ENCODE peak calls at places on chromosomes 13 and 19, in four cellular contexts. One of them, this sample, is unnamed. For H3K27me3, the result is how much of the 10 kb centered on the place peaks cover.

GRCh38 chr19:52200044-52200443 is 10.2 kb downstream of the PPP2R1A start:
- DNase-seq in tibial nerve: peak
- DNase-seq in brain microvascular endothelial cell: peak
- DNase-seq in lung: no peak
- DNase-seq in this sample: peak

GRCh38 chr19:4829001-4829712 is 2.4 kb downstream of the TICAM1 start:
- DNase-seq in tibial nerve: no peak
- DNase-seq in brain microvascular endothelial cell: no peak
- DNase-seq in lung: no peak
- DNase-seq in this sample: no peak

GRCh38 chr13:50635504-50635903 is 208.0 kb downstream of the DLEU7 start:
- DNase-seq in tibial nerve: peak
- DNase-seq in brain microvascular endothelial cell: no peak
- DNase-seq in lung: peak
- DNase-seq in this sample: no peak

GRCh38 chr19:48480476-48481190 is 11.5 kb downstream of the CYTH2 start:
- DNase-seq in tibial nerve: peak
- DNase-seq in brain microvascular endothelial cell: peak
- DNase-seq in lung: no peak
- DNase-seq in this sample: no peak

GRCh38 chr19:4103073-4103418 is 20.9 kb downstream of the MAP2K2 start:
- DNase-seq in tibial nerve: no peak
- DNase-seq in brain microvascular endothelial cell: no peak
- DNase-seq in lung: no peak
- DNase-seq in this sample: no peak

GRCh38 chr19:40366697-40367561 is 18.4 kb downstream of the PLD3 start:
- DNase-seq in tibial nerve: no peak
- DNase-seq in brain microvascular endothelial cell: peak
- DNase-seq in lung: peak
- DNase-seq in this sample: no peak

GRCh38 chr13:76019421-76020044 is 383.4 kb downstream of the LMO7 start:
- DNase-seq in tibial nerve: no peak
- DNase-seq in brain microvascular endothelial cell: no peak
- DNase-seq in lung: no peak
- DNase-seq in this sample: no peak

GRCh38 chr13:25306671-25307464 is 5.4 kb downstream of the NUP58 start:
- DNase-seq in tibial nerve: no peak
- DNase-seq in brain microvascular endothelial cell: no peak
- DNase-seq in lung: no peak
- DNase-seq in this sample: no peak

GRCh38 chr19:14333101-14333871 is 48.0 kb upstream of the ADGRE5 start:
- DNase-seq in tibial nerve: no peak
- DNase-seq in brain microvascular endothelial cell: no peak
- DNase-seq in lung: no peak
- DNase-seq in this sample: no peak

GRCh38 chr13:75803982-75804381 is 167.9 kb downstream of the LMO7 start:
- DNase-seq in tibial nerve: no peak
- DNase-seq in brain microvascular endothelial cell: no peak
- DNase-seq in lung: no peak
- DNase-seq in this sample: no peak

GRCh38 chr13:109602356-109602755 is 184.0 kb downstream of the IRS2 start:
- DNase-seq in tibial nerve: no peak
- DNase-seq in brain microvascular endothelial cell: no peak
- DNase-seq in lung: no peak
- DNase-seq in this sample: no peak

GRCh38 chr19:20367811-20368294 is 197.7 kb downstream of the ZNF737 start:
- DNase-seq in tibial nerve: no peak
- DNase-seq in brain microvascular endothelial cell: no peak
- DNase-seq in lung: no peak
- DNase-seq in this sample: no peak

GRCh38 chr13:91381371-91381770 is 17.1 kb upstream of the GPC5 start:
- DNase-seq in tibial nerve: no peak
- DNase-seq in brain microvascular endothelial cell: peak
- DNase-seq in lung: no peak
- DNase-seq in this sample: no peak

GRCh38 chr19:53553865-53554791 is 16.2 kb downstream of the ZNF331 start:
- DNase-seq in tibial nerve: peak
- DNase-seq in brain microvascular endothelial cell: peak
- DNase-seq in lung: peak
- DNase-seq in this sample: peak

GRCh38 chr19:18593367-18594095 is 4.9 kb downstream of the REX1BD start:
- DNase-seq in tibial nerve: no peak
- DNase-seq in brain microvascular endothelial cell: no peak
- DNase-seq in lung: no peak
- DNase-seq in this sample: no peak

GRCh38 chr19:7382694-7383093 is 34.0 kb downstream of the ARHGEF18 start:
- DNase-seq in tibial nerve: no peak
- DNase-seq in brain microvascular endothelial cell: no peak
- DNase-seq in lung: no peak
- DNase-seq in this sample: no peak
- TF ChIP-seq CTCF in tibial nerve: no peak
- TF ChIP-seq CTCF in brain microvascular endothelial cell: no peak
- TF ChIP-seq CTCF in lung: no peak
- TF ChIP-seq CTCF in this sample: no peak

GRCh38 chr19:47239152-47239551 is 8.2 kb upstream of the BBC3 start:
- DNase-seq in tibial nerve: no peak
- DNase-seq in brain microvascular endothelial cell: no peak
- DNase-seq in lung: no peak
- DNase-seq in this sample: no peak
- H3K4me3 ChIP-seq in tibial nerve: peak
- H3K4me3 ChIP-seq in brain microvascular endothelial cell: peak
- H3K4me3 ChIP-seq in lung: no peak
- H3K4me3 ChIP-seq in this sample: peak

GRCh38 chr19:10289836-10290438 is at the start of gene ICAM5:
- DNase-seq in tibial nerve: no peak
- DNase-seq in brain microvascular endothelial cell: no peak
- DNase-seq in lung: no peak
- DNase-seq in this sample: no peak
- H3K27me3 ChIP-seq in tibial nerve: half or more
- H3K27me3 ChIP-seq in brain microvascular endothelial cell: under half
- H3K27me3 ChIP-seq in lung: under half
- H3K27me3 ChIP-seq in this sample: under half

GRCh38 chr19:1520203-1520780 is 3.6 kb upstream of the PLK5 start:
- DNase-seq in tibial nerve: no peak
- DNase-seq in brain microvascular endothelial cell: no peak
- DNase-seq in lung: no peak
- DNase-seq in this sample: no peak
- TF ChIP-seq CTCF in tibial nerve: no peak
- TF ChIP-seq CTCF in brain microvascular endothelial cell: no peak
- TF ChIP-seq CTCF in lung: no peak
- TF ChIP-seq CTCF in this sample: no peak

DNA sequence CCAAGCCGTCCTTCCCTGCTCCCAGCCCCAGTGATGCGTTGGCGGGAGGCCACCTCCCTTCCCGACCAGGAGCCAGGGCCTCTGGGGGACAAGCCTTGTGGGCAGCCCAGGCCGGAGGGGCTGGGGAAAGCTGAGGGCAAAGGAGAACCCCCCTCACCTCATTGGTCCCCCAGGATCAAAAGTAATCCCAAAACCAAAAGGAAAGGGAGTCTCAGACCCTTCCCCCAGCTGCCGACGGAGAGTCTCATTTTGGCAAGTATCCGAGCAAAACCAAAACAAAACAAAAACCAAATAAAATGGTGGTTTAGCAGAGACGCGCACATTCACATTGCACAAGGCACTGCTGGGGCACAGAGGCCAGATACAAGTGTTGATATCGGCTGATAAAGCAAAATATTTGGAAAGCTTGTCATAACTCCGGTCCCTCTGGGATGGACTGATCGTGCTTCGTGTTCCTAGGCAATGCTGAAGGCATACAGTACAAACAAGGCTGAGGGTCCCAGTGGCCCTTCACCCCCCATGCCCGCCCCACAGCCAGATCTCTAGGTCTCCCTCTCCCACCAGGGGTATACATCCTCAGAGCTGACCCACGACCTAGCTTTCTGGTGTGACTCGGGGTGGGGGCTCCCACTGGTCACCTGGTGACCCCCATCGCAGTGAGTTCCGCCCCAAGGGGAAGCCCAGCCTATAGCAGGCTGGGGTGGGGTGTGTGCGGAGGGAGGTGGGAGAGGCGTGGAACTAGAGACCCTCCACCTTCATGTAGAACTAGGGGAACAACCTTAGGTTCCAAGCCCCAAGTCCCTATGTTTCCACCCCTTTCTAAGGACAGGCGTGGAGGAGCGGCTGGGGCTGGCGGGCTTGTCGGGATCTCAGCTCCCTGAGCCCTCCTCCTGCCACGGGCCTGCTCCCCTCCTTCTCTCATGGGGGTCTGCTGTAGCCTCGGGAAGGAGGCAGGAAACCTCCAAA is 2.0 kb downstream of the CEBPA start:
- DNase-seq in tibial nerve: no peak
- DNase-seq in brain microvascular endothelial cell: no peak
- DNase-seq in lung: peak
- DNase-seq in this sample: no peak
- H3K4me3 ChIP-seq in tibial nerve: peak
- H3K4me3 ChIP-seq in brain microvascular endothelial cell: no peak
- H3K4me3 ChIP-seq in lung: peak
- H3K4me3 ChIP-seq in this sample: no peak

GRCh38 chr19:44512326-44513298 is 12.3 kb upstream of the ZNF180 start:
- DNase-seq in tibial nerve: no peak
- DNase-seq in brain microvascular endothelial cell: peak
- DNase-seq in lung: no peak
- DNase-seq in this sample: no peak

GRCh38 chr19:44515031-44515430 is 14.4 kb downstream of the CEACAM20 start:
- DNase-seq in tibial nerve: no peak
- DNase-seq in brain microvascular endothelial cell: no peak
- DNase-seq in lung: no peak
- DNase-seq in this sample: no peak

GRCh38 chr19:44509478-44509877 is 9.2 kb upstream of the ZNF180 start:
- DNase-seq in tibial nerve: no peak
- DNase-seq in brain microvascular endothelial cell: no peak
- DNase-seq in lung: no peak
- DNase-seq in this sample: no peak
- H3K27me3 ChIP-seq in tibial nerve: under half
- H3K27me3 ChIP-seq in brain microvascular endothelial cell: under half
- H3K27me3 ChIP-seq in lung: under half
- H3K27me3 ChIP-seq in this sample: under half

DNA sequence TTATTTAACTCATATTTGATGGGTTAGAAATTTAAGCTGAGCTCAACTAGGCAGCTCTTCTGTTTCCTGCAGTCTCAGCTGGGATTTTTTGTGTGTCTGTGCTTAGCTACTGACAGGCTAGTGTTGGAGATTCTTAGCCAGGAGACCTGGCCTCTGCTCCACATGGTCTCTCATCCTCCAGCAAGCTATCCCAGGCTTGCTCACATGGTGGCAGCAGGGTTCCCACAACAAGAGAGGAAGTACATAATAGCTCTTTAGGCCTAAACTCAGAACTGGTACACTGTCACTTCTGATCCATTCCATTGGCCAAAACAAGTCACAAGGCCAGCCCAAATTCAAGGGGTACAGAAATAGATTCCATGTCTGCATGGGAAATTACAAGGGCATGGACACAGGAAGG is 406.2 kb downstream of the SUCLA2 start:
- DNase-seq in tibial nerve: no peak
- DNase-seq in brain microvascular endothelial cell: peak
- DNase-seq in lung: no peak
- DNase-seq in this sample: no peak
- TF ChIP-seq CTCF in tibial nerve: no peak
- TF ChIP-seq CTCF in brain microvascular endothelial cell: peak
- TF ChIP-seq CTCF in lung: no peak
- TF ChIP-seq CTCF in this sample: no peak

DNA sequence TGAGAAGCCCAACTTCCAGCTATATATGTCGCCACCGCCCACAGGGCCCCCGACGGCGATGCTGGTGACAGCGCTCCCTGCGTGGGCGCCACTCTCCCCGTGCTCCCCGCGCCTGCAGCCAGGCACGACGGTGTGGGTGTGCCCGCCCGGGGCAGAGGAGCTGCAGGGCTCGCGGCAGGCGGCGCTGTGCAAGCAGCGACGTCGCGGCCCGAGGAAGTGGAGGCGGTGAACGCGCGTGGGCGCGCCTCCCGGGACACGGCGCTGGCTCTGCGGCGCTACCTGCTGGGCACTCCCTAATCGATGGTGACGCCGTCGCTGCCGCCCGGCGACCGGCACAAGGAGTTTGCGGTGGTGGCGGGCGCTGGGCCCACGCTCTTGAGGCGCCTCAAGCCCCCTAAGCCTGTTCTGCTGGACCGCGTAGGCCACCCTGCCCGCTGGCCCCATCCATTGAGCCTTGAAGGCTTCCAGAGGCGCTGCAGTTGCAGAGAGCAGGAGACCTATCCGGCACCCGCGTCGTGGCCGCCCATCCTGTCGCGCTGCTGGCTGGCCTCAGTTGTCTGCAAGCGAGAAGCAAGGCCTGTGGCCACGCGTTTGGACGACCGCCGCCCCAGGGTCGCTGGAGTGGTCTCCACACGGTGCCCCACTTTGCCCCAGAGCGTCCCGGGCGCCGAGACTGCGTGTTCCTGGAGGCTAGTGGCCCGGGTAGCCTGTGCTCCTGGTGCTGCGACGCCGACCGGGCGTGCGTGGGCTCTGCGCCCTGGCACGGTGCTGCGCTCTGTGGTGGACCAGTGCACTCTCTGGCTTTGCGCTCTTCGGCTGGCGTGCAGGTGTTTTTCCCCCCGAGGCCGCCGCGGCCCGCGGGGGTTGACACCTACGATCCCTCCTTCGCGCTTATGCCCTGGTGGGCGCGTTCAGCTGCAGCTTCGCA is 23.1 kb downstream of the LRFN3 start:
- DNase-seq in tibial nerve: no peak
- DNase-seq in brain microvascular endothelial cell: no peak
- DNase-seq in lung: no peak
- DNase-seq in this sample: no peak
- H3K4me3 ChIP-seq in tibial nerve: peak
- H3K4me3 ChIP-seq in brain microvascular endothelial cell: no peak
- H3K4me3 ChIP-seq in lung: no peak
- H3K4me3 ChIP-seq in this sample: no peak